ENCODE peak calls at places on chromosomes 16 and 17, in four cellular contexts. U is type B pancreatic cell, B is SIG-M5, L is Calu3. Q is an unnamed sample.

GRCh38 chr16:11047939-11048500 is 103.7 kb downstream of the CLEC16A start:
- DNase-seq in L (no peak), U (no peak), B (no peak), Q (no peak)

GRCh38 chr17:67528751-67529436 is 151.8 kb downstream of the PITPNC1 start:
- DNase-seq in B (no peak), L (peak), U (peak), Q (peak)

GRCh38 chr17:76953926-76954325 is 85.7 kb downstream of the MGAT5B start:
- DNase-seq in L (no peak), B (no peak), U (no peak), Q (no peak)

GRCh38 chr17:81980122-81980521 is 2.7 kb downstream of the ASPSCR1 start:
- DNase-seq in L (no peak), B (no peak), U (no peak), Q (no peak)

GRCh38 chr17:19398301-19399181 is 11.6 kb upstream of the MFAP4 start:
- DNase-seq in U (no peak), L (peak), B (no peak), Q (no peak)

GRCh38 chr17:64281962-64282752 is 19.1 kb upstream of the TEX2 start:
- DNase-seq in U (no peak), L (peak), B (peak), Q (no peak)

GRCh38 chr17:13597723-13598347 is 3.9 kb downstream of the HS3ST3A1 start:
- DNase-seq in U (no peak), B (no peak), L (peak), Q (no peak)

GRCh38 chr17:1956134-1956533 is 69.0 kb downstream of the RTN4RL1 start:
- DNase-seq in B (no peak), L (no peak), U (no peak), Q (no peak)

GRCh38 chr17:70041575-70041974 is 33.5 kb upstream of the KCNJ16 start:
- DNase-seq in B (no peak), U (no peak), L (no peak), Q (no peak)

GRCh38 chr17:59371426-59372099 is 40.1 kb downstream of the YPEL2 start:
- DNase-seq in U (no peak), B (no peak), L (no peak), Q (no peak)

GRCh38 chr17:72833113-72833512 is 259.4 kb downstream of the SLC39A11 start:
- DNase-seq in L (no peak), U (no peak), B (no peak), Q (no peak)

GRCh38 chr16:68287276-68288251 is 23.2 kb downstream of the SLC7A6OS start:
- DNase-seq in L (no peak), B (no peak), U (no peak), Q (no peak)

GRCh38 chr16:55323637-55324490 is at the start of gene IRX6:
- DNase-seq in B (no peak), U (peak), L (no peak), Q (no peak)

GRCh38 chr17:82962163-82962720 is 117.2 kb upstream of the METRNL start:
- DNase-seq in B (no peak), L (no peak), U (peak), Q (no peak)

GRCh38 chr17:29771561-29771960 is 148.8 kb upstream of the CORO6 start:
- DNase-seq in U (no peak), L (no peak), B (no peak), Q (no peak)

GRCh38 chr17:63954402-63955063 is 18.2 kb downstream of the SCN4A start:
- DNase-seq in B (no peak), U (no peak), L (no peak), Q (no peak)

GRCh38 chr16:75621170-75621477 is 2.0 kb downstream of the ADAT1 start:
- DNase-seq in U (no peak), L (no peak), B (no peak), Q (no peak)

GRCh38 chr16:24721830-24722238 is 7.6 kb upstream of the TNRC6A start:
- DNase-seq in U (no peak), B (no peak), L (no peak), Q (no peak)

GRCh38 chr17:75601057-75601987 is 13.7 kb downstream of the MYO15B start:
- DNase-seq in U (no peak), B (no peak), L (peak), Q (no peak)

GRCh38 chr17:48791128-48792032 is 25.6 kb downstream of the TTLL6 start:
- DNase-seq in U (no peak), L (peak), B (no peak), Q (peak)

GRCh38 chr17:292016-292415 is 60.6 kb downstream of the RPH3AL start:
- DNase-seq in U (no peak), L (no peak), B (no peak), Q (no peak)

GRCh38 chr17:2365132-2365531 is 27.8 kb downstream of the SGSM2 start:
- DNase-seq in B (no peak), U (no peak), L (no peak), Q (no peak)

GRCh38 chr17:12959441-12959840 is 58.4 kb downstream of the ELAC2 start:
- DNase-seq in B (no peak), U (no peak), L (no peak), Q (no peak)

GRCh38 chr17:39208893-39209292 is 8.8 kb downstream of the RPL19 start:
- DNase-seq in L (peak), U (no peak), B (no peak), Q (no peak)

GRCh38 chr17:80671823-80672105 is 127.1 kb downstream of the RPTOR start:
- DNase-seq in B (no peak), U (no peak), L (no peak), Q (no peak)

GRCh38 chr17:5509482-5509881 is 23.1 kb downstream of the MIS12 start:
- DNase-seq in B (no peak), L (no peak), U (no peak), Q (no peak)

GRCh38 chr17:73586921-73587680 is 57.1 kb downstream of the SDK2 start:
- DNase-seq in B (no peak), U (no peak), L (peak), Q (no peak)

Q was measured in osteocyte.